ENCODE peak calls at places on chromosomes 16 and 17, in seven cellular contexts. R, O, V, E, U, W and A are unnamed samples. For H3K4me1, the result is how much of the 10 kb centered on the place peaks cover.

GRCh38 chr16:89741342-89742014 is 20.1 kb downstream of the ZNF276 start:
- DNase-seq in O (no peak), V (no peak), W (no peak), E (no peak), U (no peak), R (no peak), A (no peak)

GRCh38 chr17:17740627-17741237 is 59.5 kb downstream of the RAI1 start:
- DNase-seq in U (no peak), E (no peak), W (no peak), V (no peak), O (no peak), R (no peak), A (no peak)

GRCh38 chr17:11996722-11997146 is 541 bp downstream of the ZNF18 start:
- DNase-seq in W (peak), V (peak), U (no peak), E (peak), R (peak), O (no peak), A (no peak)

GRCh38 chr16:12356622-12357365 is 380.3 kb downstream of the SNX29 start:
- DNase-seq in U (no peak), R (no peak), O (peak), V (peak), W (no peak), E (no peak), A (no peak)

GRCh38 chr17:29084476-29085148 is 41.7 kb downstream of the PIPOX start:
- DNase-seq in R (no peak), V (peak), E (no peak), W (no peak), U (peak), O (no peak), A (no peak)

GRCh38 chr16:72808754-72809153 is 239.2 kb downstream of the ZFHX3 start:
- DNase-seq in U (no peak), V (no peak), E (no peak), R (no peak), W (no peak), O (no peak), A (no peak)

GRCh38 chr17:66373944-66374817 is 71.8 kb downstream of the PRKCA start:
- DNase-seq in R (no peak), E (no peak), U (peak), V (peak), W (no peak), O (peak), A (no peak)

GRCh38 chr17:73316919-73317505 is 5.2 kb upstream of the CDC42EP4 start:
- DNase-seq in V (no peak), E (no peak), O (no peak), W (peak), R (no peak), U (no peak), A (no peak)

GRCh38 chr16:58337090-58337444 is 42.2 kb upstream of the PRSS54 start:
- DNase-seq in W (no peak), E (no peak), O (no peak), R (no peak), U (no peak), V (peak), A (no peak)

GRCh38 chr16:69934044-69934443 is 17.1 kb upstream of the CLEC18A start:
- DNase-seq in U (no peak), R (no peak), W (no peak), E (no peak), O (no peak), V (no peak), A (no peak)

GRCh38 chr17:47715669-47716325 is 17.2 kb upstream of the TBX21 start:
- DNase-seq in R (no peak), E (no peak), U (no peak), W (no peak), O (no peak), V (no peak), A (no peak)

GRCh38 chr17:45316271-45317112 is at the start of gene MAP3K14:
- DNase-seq in O (no peak), R (peak), U (peak), E (no peak), V (peak), W (no peak), A (no peak)

GRCh38 chr16:68083861-68084503 is 1.2 kb upstream of the NFATC3 start:
- DNase-seq in R (peak), U (no peak), O (no peak), V (peak), W (no peak), E (no peak), A (no peak)

GRCh38 chr17:63402808-63403207 is 43.3 kb downstream of the CYB561 start:
- DNase-seq in O (no peak), W (no peak), U (no peak), V (no peak), R (no peak), E (no peak), A (no peak)

GRCh38 chr17:75848523-75849303 is 4.5 kb upstream of the UNC13D start:
- DNase-seq in V (peak), O (no peak), E (peak), W (no peak), U (peak), R (peak), A (no peak)

GRCh38 chr17:82678265-82678891 is 20.1 kb downstream of the RAB40B start:
- DNase-seq in R (no peak), U (no peak), O (no peak), E (no peak), V (no peak), W (no peak), A (no peak)

GRCh38 chr17:2800367-2800766 is 4.1 kb downstream of the RAP1GAP2 start:
- DNase-seq in U (no peak), W (no peak), R (no peak), O (no peak), V (no peak), E (no peak), A (no peak)

GRCh38 chr17:39212841-39213480 is 12.8 kb downstream of the STAC2 start:
- DNase-seq in O (no peak), V (no peak), W (no peak), U (no peak), R (no peak), E (no peak), A (no peak)

GRCh38 chr16:75281826-75282225 is 30.4 kb upstream of the BCAR1 start:
- DNase-seq in E (no peak), U (no peak), W (no peak), V (no peak), R (no peak), O (no peak), A (no peak)

GRCh38 chr17:75087182-75087557 is 584 bp upstream of the SLC16A5 start:
- DNase-seq in O (no peak), E (no peak), W (no peak), V (no peak), U (no peak), R (no peak), A (no peak)

GRCh38 chr17:36937961-36938565 is 788 bp downstream of the LHX1 start:
- DNase-seq in W (no peak), R (no peak), V (peak), U (peak), E (no peak), O (peak), A (no peak)

GRCh38 chr17:73759324-73760185 is 115.3 kb upstream of the SDK2 start:
- DNase-seq in E (no peak), W (no peak), R (no peak), V (no peak), O (no peak), U (peak), A (no peak)

GRCh38 chr17:17121162-17121561 is 78.9 kb downstream of the MPRIP start:
- DNase-seq in W (no peak), E (no peak), R (no peak), O (no peak), V (no peak), U (no peak), A (no peak)

GRCh38 chr16:75621170-75621477 is 2.0 kb downstream of the ADAT1 start:
- DNase-seq in O (peak), R (peak), E (no peak), W (no peak), U (peak), V (peak), A (no peak)

GRCh38 chr16:73546351-73546845 is 498.5 kb upstream of the ZFHX3 start:
- DNase-seq in O (peak), W (no peak), V (peak), E (no peak), R (no peak), U (peak), A (no peak)

GRCh38 chr16:30882429-30883310 is 11.2 kb downstream of the BCL7C start:
- DNase-seq in O (no peak), R (no peak), V (no peak), E (no peak), U (no peak), W (no peak), A (no peak)

GRCh38 chr16:84197487-84198128 is 6.7 kb downstream of the ADAD2 start:
- DNase-seq in W (no peak), O (no peak), V (no peak), E (no peak), U (no peak), R (no peak), A (no peak)

GRCh38 chr17:83149326-83149725 is 69.9 kb downstream of the METRNL start:
- DNase-seq in E (no peak), O (no peak), R (no peak), W (no peak), V (no peak), U (no peak), A (no peak)

GRCh38 chr16:83956336-83957289 is 3.6 kb downstream of the OSGIN1 start:
- DNase-seq in V (peak), R (peak), W (peak), O (peak), E (peak), U (peak), A (peak)

GRCh38 chr16:3797473-3797872 is 80.1 kb upstream of the TRAP1 start:
- DNase-seq in U (no peak), O (no peak), W (no peak), E (no peak), R (no peak), V (no peak), A (no peak)

GRCh38 chr16:11138026-11138768 is 117.8 kb downstream of the SOCS1 start:
- DNase-seq in O (no peak), V (no peak), E (no peak), W (no peak), R (no peak), U (no peak), A (no peak)

DNA sequence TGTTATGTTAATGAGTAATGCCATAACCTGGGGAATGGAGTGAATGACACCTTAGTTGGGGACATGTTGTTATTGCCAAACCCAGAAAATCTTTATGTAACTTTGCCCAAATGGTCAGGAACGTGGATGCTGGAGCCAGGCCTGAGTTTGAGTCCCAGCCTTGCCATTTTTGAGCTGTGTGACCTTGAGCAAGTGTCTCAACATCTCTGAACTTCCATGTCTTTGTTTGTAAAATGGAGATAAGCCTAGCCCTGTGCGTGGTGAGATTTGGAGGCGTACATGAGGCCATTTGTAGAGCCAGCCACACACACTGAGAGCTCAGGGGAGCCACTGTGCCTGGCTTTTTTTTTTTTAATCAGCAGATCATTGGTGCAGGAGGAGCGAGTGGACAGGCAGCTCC is 247.3 kb downstream of the FOXL1 start:
- DNase-seq in R (no peak), E (no peak), O (no peak), W (no peak), V (no peak), U (no peak), A (no peak)
- TF ChIP-seq POLR2AphosphoS5 in R (no peak), E (no peak), O (no peak), W (no peak), V (no peak), U (no peak), A (no peak)

GRCh38 chr17:64788286-64789060 is 126.4 kb upstream of the SMURF2 start:
- DNase-seq in U (no peak), O (no peak), W (no peak), R (no peak), V (no peak), E (no peak), A (no peak)
- TF ChIP-seq REST in U (no peak), O (no peak), W (no peak), R (no peak), V (no peak), E (no peak), A (no peak)

GRCh38 chr16:24774510-24774909 is 45.1 kb downstream of the TNRC6A start:
- DNase-seq in E (no peak), U (no peak), R (no peak), W (no peak), O (no peak), V (no peak), A (no peak)
- H3K4me1 ChIP-seq in E (under half), U (under half), R (under half), W (under half), O (under half), V (under half), A (under half)

DNA sequence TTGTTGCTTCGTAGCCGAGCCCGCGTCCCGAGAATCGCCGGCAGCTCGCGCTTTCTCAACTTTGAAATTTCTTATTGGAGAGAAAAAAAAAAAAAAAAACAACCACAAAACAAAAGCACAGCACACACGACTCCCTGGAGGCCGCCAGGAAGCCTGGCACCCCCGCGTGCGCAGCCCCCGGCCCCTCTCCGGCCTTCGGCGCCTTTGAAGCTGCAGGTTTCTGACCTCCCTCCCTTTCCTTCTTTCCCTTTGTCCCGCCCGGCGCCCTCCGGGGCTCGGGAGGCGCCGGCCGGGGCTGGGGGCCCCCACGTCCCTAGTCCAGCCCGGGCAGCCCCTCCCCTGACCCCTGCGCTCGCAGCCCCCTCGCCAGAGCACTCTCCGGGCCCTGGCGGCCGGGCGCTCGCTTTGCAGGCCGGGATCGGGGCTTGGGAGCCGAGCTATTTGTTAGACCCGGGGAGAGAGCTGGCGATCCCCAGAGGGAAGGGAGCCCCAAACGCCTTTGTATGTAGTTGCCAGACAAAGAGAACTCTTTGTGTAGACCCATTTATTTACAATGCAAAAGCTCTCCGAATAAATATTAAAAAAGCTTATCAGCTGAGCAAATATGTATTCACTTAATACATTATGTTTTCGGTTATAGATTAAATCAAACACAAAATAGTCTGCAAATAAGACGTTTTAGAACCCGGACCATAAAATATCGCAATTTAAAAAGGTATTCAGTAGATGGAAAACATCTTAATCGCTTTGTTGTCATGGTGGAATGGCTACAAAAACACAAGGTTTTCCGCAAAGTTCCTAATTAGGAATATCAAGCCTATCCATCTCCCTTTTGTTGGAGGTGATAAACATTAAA is 2.3 kb downstream of the BAHCC1 start:
- DNase-seq in W (no peak), E (no peak), O (no peak), V (peak), U (peak), R (peak), A (no peak)
- TF ChIP-seq POLR2AphosphoS5 in W (no peak), E (no peak), O (no peak), V (no peak), U (no peak), R (no peak), A (no peak)

GRCh38 chr17:40303009-40303657 is 5.8 kb upstream of the RARA start:
- DNase-seq in E (peak), U (peak), O (peak), W (no peak), R (peak), V (peak), A (peak)
- TF ChIP-seq REST in E (no peak), U (no peak), O (no peak), W (no peak), R (no peak), V (no peak), A (no peak)

GRCh38 chr16:20884240-20884556 is 16.0 kb downstream of the DCUN1D3 start:
- DNase-seq in V (no peak), R (peak), E (no peak), W (no peak), U (no peak), O (no peak), A (no peak)
- H3K4me1 ChIP-seq in V (under half), R (half or more), E (under half), W (under half), U (under half), O (under half), A (under half)

GRCh38 chr16:85335584-85336492 is 223.6 kb upstream of the CIBAR2 start:
- DNase-seq in W (no peak), R (no peak), V (no peak), O (no peak), U (no peak), E (no peak), A (no peak)

GRCh38 chr16:85333337-85333736 is 221.1 kb upstream of the CIBAR2 start:
- DNase-seq in V (no peak), U (no peak), O (no peak), E (no peak), R (no peak), W (no peak), A (no peak)

GRCh38 chr16:85332175-85332574 is 219.9 kb upstream of the CIBAR2 start:
- DNase-seq in E (no peak), O (no peak), W (no peak), U (no peak), V (peak), R (no peak), A (no peak)

GRCh38 chr16:85334718-85335583 is 222.7 kb upstream of the CIBAR2 start:
- DNase-seq in E (no peak), V (peak), U (peak), R (peak), O (peak), W (no peak), A (no peak)

GRCh38 chr16:85333744-85334640 is 221.7 kb upstream of the CIBAR2 start:
- DNase-seq in U (peak), E (no peak), R (no peak), V (no peak), W (no peak), O (no peak), A (no peak)
- TF ChIP-seq POLR2AphosphoS5 in U (no peak), E (no peak), R (no peak), V (no peak), W (no peak), O (no peak), A (no peak)

GRCh38 chr17:51951737-51952136 is 206.8 kb downstream of the CA10 start:
- DNase-seq in O (no peak), U (no peak), E (no peak), W (no peak), V (no peak), R (no peak), A (no peak)
- TF ChIP-seq REST in O (no peak), U (no peak), E (no peak), W (no peak), V (no peak), R (no peak), A (no peak)

GRCh38 chr17:19447085-19447583 is 36.1 kb downstream of the RNF112 start:
- DNase-seq in R (peak), E (peak), V (peak), W (peak), U (peak), O (peak), A (peak)
- H3K4me1 ChIP-seq in R (under half), E (under half), V (under half), W (under half), U (under half), O (under half), A (under half)